ENCODE peak calls at places on chromosome 4, in ten cellular contexts. K is right lobe of liver; W is WERI-Rb-1; F is GM12865; L is IMR-90; R is naive thymus-derived CD4-positive, alpha-beta T cell; D is tibial artery; P is esophagus squamous epithelium; S is cardiac muscle cell; X is choroid plexus epithelial cell. V is an unnamed sample.

GRCh38 chr4:67933755-67934154 is 29.5 kb downstream of the TMPRSS11A start:
- DNase-seq in S (no peak), K (no peak), R (no peak), F (no peak), W (no peak), P (no peak), D (no peak), L (no peak), X (no peak), V (no peak)

GRCh38 chr4:1872918-1873269 is 1.7 kb downstream of the NSD2 start:
- DNase-seq in X (peak; percentile 40), R (no peak), S (no peak), L (peak; percentile 88), W (no peak), K (no peak), P (no peak), F (peak; percentile 82), D (no peak), V (no peak)

GRCh38 chr4:113467581-113467980 is 294.0 kb downstream of the CAMK2D start:
- DNase-seq in S (no peak), P (no peak), L (peak; percentile 68), R (no peak), F (no peak), D (no peak), K (no peak), W (no peak), X (peak; percentile 77), V (no peak)

GRCh38 chr4:5925419-5926187 is 32.7 kb upstream of the CRMP1 start:
- DNase-seq in R (no peak), W (no peak), D (no peak), S (no peak), X (no peak), L (no peak), P (no peak), K (no peak), F (no peak), V (peak; percentile 48)

GRCh38 chr4:187504974-187505797 is 490.4 kb upstream of the ZFP42 start:
- DNase-seq in F (no peak), D (no peak), X (no peak), W (no peak), S (no peak), R (no peak), P (no peak), K (no peak), L (no peak), V (no peak)

GRCh38 chr4:77453911-77454310 is 151.7 kb upstream of the CXCL13 start:
- DNase-seq in X (no peak), F (no peak), P (no peak), W (no peak), R (no peak), L (no peak), K (no peak), D (no peak), S (no peak), V (no peak)

GRCh38 chr4:134539729-134540231 is 338.2 kb upstream of the PABPC4L start:
- DNase-seq in P (no peak), L (no peak), S (no peak), F (no peak), R (no peak), K (no peak), D (no peak), X (no peak), W (no peak), V (no peak)

GRCh38 chr4:150647008-150647407 is 65.1 kb downstream of the MAB21L2 start:
- DNase-seq in S (no peak), R (no peak), P (no peak), D (no peak), F (no peak), K (no peak), W (no peak), X (peak; percentile 12), L (peak; percentile 56), V (no peak)

GRCh38 chr4:22090655-22091350 is 142.2 kb upstream of the KCNIP4 start:
- DNase-seq in P (no peak), S (peak; percentile 31), L (no peak), W (no peak), R (no peak), F (no peak), D (no peak), K (no peak), X (no peak), V (no peak)

GRCh38 chr4:651884-652642 is 22.0 kb downstream of the ATP5ME start:
- DNase-seq in S (no peak), W (no peak), K (peak; percentile 5), P (no peak), D (no peak), F (no peak), L (no peak), X (no peak), R (no peak), V (peak; percentile 53)

GRCh38 chr4:55736605-55737183 is 82.9 kb upstream of the EXOC1L start:
- DNase-seq in X (peak; percentile 36), F (peak; percentile 14), K (no peak), D (no peak), R (no peak), L (peak; percentile 3), P (no peak), W (no peak), S (no peak), V (no peak)

GRCh38 chr4:107069049-107069448 is 32.9 kb upstream of the DKK2 start:
- DNase-seq in D (no peak), K (no peak), L (peak; percentile 7), R (no peak), F (no peak), X (peak; percentile 79), S (no peak), W (no peak), P (no peak), V (no peak)

GRCh38 chr4:186570193-186570996 is 15.0 kb upstream of the MTNR1A start:
- DNase-seq in D (no peak), K (no peak), F (no peak), P (no peak), L (peak; percentile 79), S (peak; percentile 32), R (no peak), W (no peak), X (peak; percentile 40), V (no peak)

GRCh38 chr4:58936436-58936835 is 1826.3 kb upstream of the IGFBP7 start:
- DNase-seq in L (no peak), X (no peak), S (no peak), K (no peak), D (no peak), R (no peak), F (no peak), P (no peak), W (no peak), V (no peak)

GRCh38 chr4:58935336-58935735 is 1825.2 kb upstream of the IGFBP7 start:
- DNase-seq in D (no peak), W (no peak), F (no peak), L (no peak), K (no peak), S (no peak), R (no peak), P (no peak), X (no peak), V (no peak)

DNA sequence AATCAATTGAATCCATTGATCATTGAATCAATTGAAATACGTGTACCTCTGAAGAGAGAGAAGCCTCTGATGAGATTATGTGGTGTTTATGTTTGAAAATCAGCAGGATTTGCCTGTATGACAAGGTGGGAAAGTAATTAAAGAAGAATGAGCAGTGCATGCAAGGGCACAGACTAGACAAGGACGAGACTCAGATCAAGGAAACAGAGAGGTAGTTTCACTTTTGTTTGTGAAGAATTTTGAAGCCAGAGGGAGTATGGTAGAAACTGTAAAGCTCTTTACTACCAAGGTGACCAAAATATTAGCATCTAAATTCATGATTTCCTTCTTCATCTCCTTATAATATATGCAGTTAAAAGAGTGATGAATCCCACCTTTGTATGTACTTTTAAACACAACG is 1830.0 kb upstream of the IGFBP7 start:
- DNase-seq in S (no peak), L (no peak), K (no peak), D (no peak), R (no peak), F (no peak), P (no peak), X (no peak), W (no peak), V (no peak)
- H3K4me3 ChIP-seq in S (no peak overlapping the region), L (no peak overlapping the region), K (no peak overlapping the region), D (no peak overlapping the region), R (no peak overlapping the region), F (no peak overlapping the region), P (no peak overlapping the region), X (no peak overlapping the region), W (no peak overlapping the region), V (no peak overlapping the region)

GRCh38 chr4:138724530-138724929 is 291.1 kb upstream of the NOCT start:
- DNase-seq in P (no peak), F (no peak), S (no peak), D (no peak), R (no peak), X (no peak), L (no peak), W (no peak), K (no peak), V (no peak)
- H3K4me3 ChIP-seq in P (no peak overlapping the region), F (no peak overlapping the region), S (no peak overlapping the region), D (no peak overlapping the region), R (no peak overlapping the region), X (no peak overlapping the region), L (no peak overlapping the region), W (no peak overlapping the region), K (no peak overlapping the region), V (no peak overlapping the region)

DNA sequence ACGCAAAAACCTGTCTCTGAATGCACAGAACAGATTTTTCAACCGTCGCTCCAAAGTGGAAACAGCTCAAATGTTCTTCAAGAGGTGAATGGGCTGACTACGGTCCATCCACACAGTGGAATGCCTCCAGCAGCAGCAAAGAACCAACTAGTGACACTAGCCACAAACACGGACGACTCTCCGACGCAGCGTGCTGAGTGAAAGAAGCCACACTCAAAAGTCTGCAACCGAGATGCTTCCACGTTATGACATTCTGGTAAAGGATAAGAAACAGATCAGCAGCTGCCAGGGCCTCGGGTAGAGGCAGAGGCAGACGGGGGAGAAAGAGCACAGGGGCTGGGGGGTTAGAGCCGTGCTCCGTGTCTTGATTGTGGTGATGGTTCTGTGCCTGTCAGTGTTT is 125.2 kb downstream of the AFAP1 start:
- DNase-seq in W (no peak), K (no peak), F (no peak), L (no peak), X (no peak), R (no peak), D (no peak), P (no peak), S (no peak), V (no peak)
- H3K4me3 ChIP-seq in W (no peak overlapping the region), K (no peak overlapping the region), F (no peak overlapping the region), L (no peak overlapping the region), X (no peak overlapping the region), R (no peak overlapping the region), D (no peak overlapping the region), P (no peak overlapping the region), S (no peak overlapping the region), V (no peak overlapping the region)

DNA sequence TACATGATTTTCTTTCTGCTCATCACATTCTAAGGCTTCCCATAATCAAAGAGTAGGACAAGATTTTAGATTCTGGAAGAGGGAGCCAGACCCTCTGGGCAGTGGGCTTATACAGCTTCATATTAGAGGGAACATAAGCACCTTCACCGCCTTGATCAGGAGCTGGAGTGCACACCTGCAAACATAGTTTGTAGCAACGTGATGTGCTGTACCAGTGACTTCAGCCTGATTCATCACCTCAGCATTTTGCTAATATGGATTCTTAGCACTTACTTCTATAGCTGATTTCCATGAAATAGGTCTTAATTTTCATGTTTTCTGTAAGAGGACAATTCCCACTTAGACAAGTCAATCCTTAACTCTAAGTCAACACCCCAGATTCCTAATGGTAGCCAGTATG is 36.7 kb downstream of the PCDH18 start:
- DNase-seq in W (no peak), R (no peak), P (no peak), L (no peak), D (no peak), K (no peak), S (no peak), F (no peak), X (no peak), V (no peak)
- H3K4me3 ChIP-seq in W (no peak overlapping the region), R (no peak overlapping the region), P (no peak overlapping the region), L (no peak overlapping the region), D (no peak overlapping the region), K (no peak overlapping the region), S (no peak overlapping the region), F (no peak overlapping the region), X (no peak overlapping the region), V (no peak overlapping the region)

V was measured in kidney.